ENCODE peak calls at places on chromosomes 3 and 15, in nine cellular contexts. One of them, this sample, is unnamed.
A peak's percentile ranks its signal among the peaks of the same experiment; 100 is the strongest.

GRCh38 chr15:29105151-29105785 is 164.4 kb downstream of the NSMCE3 start:
- DNase-seq in stimulated activated CD8-positive, alpha-beta memory T cell treated with anti-CD3 and anti-CD28 coated beads, Interleukin-4, amount 100 ng/mL, for 4 hours: no peak
- DNase-seq in midbrain: no peak
- DNase-seq in NCI-H1105 treated with DMSO at 0.1 percent for 48 hours: no peak
- DNase-seq in Right ventricle myocardium superior: peak; percentile 27
- DNase-seq in amniotic epithelial cell: no peak
- DNase-seq in mesendoderm: peak; percentile 79
- DNase-seq in GM13976: no peak
- DNase-seq in GM06990: no peak
- DNase-seq in this sample: no peak

GRCh38 chr3:194586839-194587238 is 46.4 kb downstream of the TMEM44 start:
- DNase-seq in GM06990: no peak
- DNase-seq in Right ventricle myocardium superior: peak; percentile 5
- DNase-seq in stimulated activated CD8-positive, alpha-beta memory T cell treated with anti-CD3 and anti-CD28 coated beads, Interleukin-4, amount 100 ng/mL, for 4 hours: no peak
- DNase-seq in amniotic epithelial cell: peak; percentile 86
- DNase-seq in GM13976: no peak
- DNase-seq in midbrain: no peak
- DNase-seq in mesendoderm: no peak
- DNase-seq in NCI-H1105 treated with DMSO at 0.1 percent for 48 hours: no peak
- DNase-seq in this sample: no peak

GRCh38 chr3:138937690-138938055 is 9.3 kb downstream of the FOXL2 start:
- DNase-seq in stimulated activated CD8-positive, alpha-beta memory T cell treated with anti-CD3 and anti-CD28 coated beads, Interleukin-4, amount 100 ng/mL, for 4 hours: no peak
- DNase-seq in midbrain: no peak
- DNase-seq in mesendoderm: no peak
- DNase-seq in Right ventricle myocardium superior: no peak
- DNase-seq in GM13976: no peak
- DNase-seq in GM06990: no peak
- DNase-seq in amniotic epithelial cell: no peak
- DNase-seq in NCI-H1105 treated with DMSO at 0.1 percent for 48 hours: no peak
- DNase-seq in this sample: no peak

GRCh38 chr15:72237286-72238224 is 6.6 kb upstream of the PKM start:
- DNase-seq in amniotic epithelial cell: peak; percentile 97
- DNase-seq in GM06990: peak; percentile 36
- DNase-seq in NCI-H1105 treated with DMSO at 0.1 percent for 48 hours: no peak
- DNase-seq in Right ventricle myocardium superior: peak; percentile 60
- DNase-seq in GM13976: peak; percentile 53
- DNase-seq in midbrain: no peak
- DNase-seq in mesendoderm: peak; percentile 98
- DNase-seq in stimulated activated CD8-positive, alpha-beta memory T cell treated with anti-CD3 and anti-CD28 coated beads, Interleukin-4, amount 100 ng/mL, for 4 hours: peak; percentile 42
- DNase-seq in this sample: no peak

GRCh38 chr3:143119974-143120715 is 574 bp downstream of the CHST2 start:
- DNase-seq in Right ventricle myocardium superior: peak; percentile 48
- DNase-seq in NCI-H1105 treated with DMSO at 0.1 percent for 48 hours: peak; percentile 72
- DNase-seq in GM06990: peak; percentile 74
- DNase-seq in GM13976: peak; percentile 49
- DNase-seq in mesendoderm: peak; percentile 49
- DNase-seq in midbrain: no peak
- DNase-seq in stimulated activated CD8-positive, alpha-beta memory T cell treated with anti-CD3 and anti-CD28 coated beads, Interleukin-4, amount 100 ng/mL, for 4 hours: no peak
- DNase-seq in amniotic epithelial cell: no peak
- DNase-seq in this sample: no peak

GRCh38 chr3:29764603-29765254 is 483.9 kb downstream of the RBMS3 start:
- DNase-seq in NCI-H1105 treated with DMSO at 0.1 percent for 48 hours: peak; percentile 77
- DNase-seq in GM13976: no peak
- DNase-seq in GM06990: no peak
- DNase-seq in amniotic epithelial cell: peak; percentile 81
- DNase-seq in mesendoderm: no peak
- DNase-seq in stimulated activated CD8-positive, alpha-beta memory T cell treated with anti-CD3 and anti-CD28 coated beads, Interleukin-4, amount 100 ng/mL, for 4 hours: no peak
- DNase-seq in midbrain: peak; percentile 10
- DNase-seq in Right ventricle myocardium superior: no peak
- DNase-seq in this sample: no peak

GRCh38 chr15:74642724-74643367 is 27.2 kb downstream of the CLK3 start:
- DNase-seq in stimulated activated CD8-positive, alpha-beta memory T cell treated with anti-CD3 and anti-CD28 coated beads, Interleukin-4, amount 100 ng/mL, for 4 hours: no peak
- DNase-seq in GM13976: no peak
- DNase-seq in NCI-H1105 treated with DMSO at 0.1 percent for 48 hours: peak; percentile 74
- DNase-seq in amniotic epithelial cell: peak; percentile 50
- DNase-seq in midbrain: no peak
- DNase-seq in mesendoderm: peak; percentile 86
- DNase-seq in GM06990: no peak
- DNase-seq in Right ventricle myocardium superior: no peak
- DNase-seq in this sample: no peak

GRCh38 chr3:179146911-179147570 is 1.1 kb upstream of the PIK3CA start:
- DNase-seq in mesendoderm: peak; percentile 86
- DNase-seq in GM06990: peak; percentile 63
- DNase-seq in midbrain: peak; percentile 81
- DNase-seq in amniotic epithelial cell: peak; percentile 72
- DNase-seq in Right ventricle myocardium superior: no peak
- DNase-seq in NCI-H1105 treated with DMSO at 0.1 percent for 48 hours: peak; percentile 88
- DNase-seq in stimulated activated CD8-positive, alpha-beta memory T cell treated with anti-CD3 and anti-CD28 coated beads, Interleukin-4, amount 100 ng/mL, for 4 hours: no peak
- DNase-seq in GM13976: peak; percentile 62
- DNase-seq in this sample: no peak

GRCh38 chr15:75348563-75349350 is 1.9 kb downstream of the NEIL1 start:
- DNase-seq in mesendoderm: peak; percentile 30
- DNase-seq in amniotic epithelial cell: no peak
- DNase-seq in midbrain: no peak
- DNase-seq in GM13976: peak; percentile 43
- DNase-seq in GM06990: no peak
- DNase-seq in stimulated activated CD8-positive, alpha-beta memory T cell treated with anti-CD3 and anti-CD28 coated beads, Interleukin-4, amount 100 ng/mL, for 4 hours: no peak
- DNase-seq in Right ventricle myocardium superior: peak; percentile 50
- DNase-seq in NCI-H1105 treated with DMSO at 0.1 percent for 48 hours: no peak
- DNase-seq in this sample: no peak

GRCh38 chr3:195809291-195809785 is 2.4 kb downstream of the MUC4 start:
- DNase-seq in GM06990: no peak
- DNase-seq in amniotic epithelial cell: no peak
- DNase-seq in GM13976: no peak
- DNase-seq in NCI-H1105 treated with DMSO at 0.1 percent for 48 hours: peak; percentile 72
- DNase-seq in midbrain: no peak
- DNase-seq in Right ventricle myocardium superior: peak; percentile 23
- DNase-seq in mesendoderm: no peak
- DNase-seq in stimulated activated CD8-positive, alpha-beta memory T cell treated with anti-CD3 and anti-CD28 coated beads, Interleukin-4, amount 100 ng/mL, for 4 hours: no peak
- DNase-seq in this sample: no peak

GRCh38 chr15:97177135-97177704 is 783.3 kb upstream of the ARRDC4 start:
- DNase-seq in GM06990: no peak
- DNase-seq in NCI-H1105 treated with DMSO at 0.1 percent for 48 hours: no peak
- DNase-seq in amniotic epithelial cell: no peak
- DNase-seq in Right ventricle myocardium superior: no peak
- DNase-seq in midbrain: no peak
- DNase-seq in stimulated activated CD8-positive, alpha-beta memory T cell treated with anti-CD3 and anti-CD28 coated beads, Interleukin-4, amount 100 ng/mL, for 4 hours: no peak
- DNase-seq in mesendoderm: peak; percentile 81
- DNase-seq in GM13976: no peak
- DNase-seq in this sample: no peak